ENCODE peak calls at places on chromosomes 3 and 15, in four cellular contexts. C is NT2/D1, B is HepG2, K is H1. R is an unnamed sample.

GRCh38 chr3:117278424-117279190 is 569.0 kb downstream of the TUSC7 start:
- DNase-seq in C (no peak), B (peak; percentile 28), K (no peak), R (peak; percentile 24)

GRCh38 chr15:82832601-82833209 is 23.3 kb downstream of the WHAMM start:
- DNase-seq in C (no peak), B (no peak), K (no peak), R (no peak)

GRCh38 chr3:100158877-100159563 is 44.7 kb upstream of the FILIP1L start:
- DNase-seq in C (no peak), B (no peak), K (no peak), R (no peak)

GRCh38 chr15:52021128-52021671 is 2.2 kb downstream of the MAPK6 start:
- DNase-seq in C (no peak), B (peak; percentile 74), K (no peak), R (peak; percentile 28)

GRCh38 chr15:81888748-81889479 is 156.9 kb downstream of the MEX3B start:
- DNase-seq in C (no peak), B (no peak), K (no peak), R (no peak)

GRCh38 chr15:31732695-31733094 is 297.6 kb upstream of the CHRNA7 start:
- DNase-seq in C (no peak), B (no peak), K (no peak), R (no peak)

GRCh38 chr3:187242435-187242834 is 45.1 kb downstream of the RTP1 start:
- DNase-seq in C (no peak), B (no peak), K (no peak), R (no peak)

GRCh38 chr3:178507507-178508442 is 28.5 kb upstream of the KCNMB2 start:
- DNase-seq in C (no peak), B (peak; percentile 41), K (no peak), R (no peak)

GRCh38 chr3:141773676-141774075 is 10.5 kb downstream of the GRK7 start:
- DNase-seq in C (no peak), B (no peak), K (no peak), R (no peak)

GRCh38 chr15:24966364-24967103 is 11.7 kb downstream of the SNRPN start:
- DNase-seq in C (no peak), B (no peak), K (no peak), R (no peak)

GRCh38 chr3:30488070-30488756 is 118.2 kb upstream of the TGFBR2 start:
- DNase-seq in C (no peak), B (no peak), K (no peak), R (no peak)

GRCh38 chr3:20125912-20126311 is 60.1 kb downstream of the SGO1 start:
- DNase-seq in C (no peak), B (no peak), K (no peak), R (no peak)

GRCh38 chr3:47512416-47513124 is 942 bp downstream of the ELP6 start:
- DNase-seq in C (no peak), B (no peak), K (no peak), R (no peak)

GRCh38 chr3:173398111-173398479 is 551 bp downstream of the NLGN1 start:
- DNase-seq in C (no peak), B (no peak), K (peak; percentile 5), R (peak; percentile 50)

GRCh38 chr3:197796087-197796486 is 5.0 kb downstream of the LRCH3 start:
- DNase-seq in C (no peak), B (no peak), K (no peak), R (no peak)

GRCh38 chr15:33168444-33168843 is 26.1 kb downstream of the FMN1 start:
- DNase-seq in C (no peak), B (no peak), K (no peak), R (no peak)

GRCh38 chr3:24498391-24498790 is 3.7 kb upstream of the THRB start:
- DNase-seq in C (no peak), B (no peak), K (no peak), R (no peak)
- TF ChIP-seq SUZ12 in C (no peak), B (no peak), K (no peak), R (no peak)

GRCh38 chr3:186108106-186108940 is 566 bp downstream of the ETV5 start:
- DNase-seq in C (peak; percentile 80), B (peak; percentile 59), K (no peak), R (peak; percentile 24)
- TF ChIP-seq SUZ12 in C (no peak), B (no peak), K (no peak), R (no peak)

GRCh38 chr15:41512512-41513281 is 930 bp downstream of the LTK start:
- DNase-seq in C (no peak), B (no peak), K (no peak), R (no peak)
- TF ChIP-seq SUZ12 in C (no peak), B (no peak), K (peak; percentile 91), R (no peak)

DNA sequence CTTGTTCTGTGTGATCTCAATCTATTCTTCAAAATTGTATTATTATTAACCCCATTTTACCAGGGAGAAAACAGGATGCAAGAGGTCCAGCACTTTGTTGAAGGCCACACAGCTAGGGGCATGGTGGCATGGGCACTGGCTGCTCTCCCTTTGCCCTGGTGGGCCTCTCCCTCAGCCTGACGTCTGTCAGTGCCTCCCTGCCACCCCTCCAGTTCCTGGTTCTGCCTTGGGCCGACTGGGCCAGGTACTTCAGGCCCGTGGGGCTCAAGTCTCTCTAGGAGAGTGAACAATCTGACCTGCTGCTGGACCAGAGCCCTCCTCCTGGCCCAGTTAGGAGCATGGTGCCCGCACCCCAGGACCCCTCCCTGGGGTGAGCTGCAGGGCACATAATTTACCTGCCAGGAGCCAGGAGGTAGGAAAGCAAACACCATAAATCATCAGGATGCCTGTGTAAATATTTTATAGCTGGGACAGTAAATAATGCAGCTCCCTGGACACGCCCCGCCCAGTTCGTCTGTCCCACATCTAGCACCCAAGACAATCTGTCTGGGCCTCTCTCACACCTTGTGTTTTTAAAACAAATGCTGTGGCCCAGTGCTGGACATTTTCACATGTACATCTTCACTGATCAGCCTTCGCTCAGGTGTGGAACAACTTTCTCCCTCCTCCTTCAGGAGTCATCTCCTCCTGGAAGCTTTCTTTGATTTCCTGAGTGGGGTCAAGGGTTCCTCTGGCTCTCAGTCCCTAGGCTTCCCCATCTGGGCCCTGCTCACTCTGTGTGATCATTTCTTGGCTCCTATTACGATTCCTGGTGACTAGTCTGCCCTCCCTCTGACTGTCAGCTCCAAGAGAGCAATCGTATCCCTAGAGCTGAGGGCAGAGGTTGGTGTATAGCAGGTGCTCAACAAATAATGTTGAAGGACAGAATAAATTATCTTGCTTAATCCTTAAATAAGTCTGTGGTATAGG is 15.2 kb upstream of the RFT1 start:
- DNase-seq in C (no peak), B (no peak), K (no peak), R (no peak)
- TF ChIP-seq SUZ12 in C (no peak), B (no peak), K (no peak), R (no peak)

DNA sequence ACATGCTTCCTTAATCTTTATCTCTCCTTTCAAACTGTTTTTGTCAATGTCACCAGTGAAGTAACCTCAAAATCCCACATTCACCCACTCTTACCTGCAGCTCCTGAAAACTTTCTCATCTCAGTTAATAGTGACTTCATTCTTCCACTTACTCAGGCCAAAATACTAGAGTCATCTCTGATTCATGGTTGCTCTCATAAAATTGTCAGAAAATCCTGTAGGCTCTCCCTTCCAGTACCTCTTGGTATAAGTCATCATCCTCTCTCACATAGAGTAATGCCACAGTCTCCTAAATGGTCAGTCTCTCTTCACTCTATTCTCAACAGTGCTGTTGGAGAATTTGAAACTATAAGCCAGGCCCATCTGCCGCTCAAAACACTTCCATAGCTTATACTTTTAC is 34.9 kb upstream of the POU1F1 start:
- DNase-seq in C (no peak), B (no peak), K (no peak), R (no peak)
- TF ChIP-seq SUZ12 in C (no peak), B (no peak), K (no peak), R (no peak)

GRCh38 chr15:48063411-48063985 is 57.3 kb upstream of the SLC24A5 start:
- DNase-seq in C (no peak), B (no peak), K (no peak), R (no peak)

GRCh38 chr15:48060396-48060795 is 60.4 kb upstream of the SLC24A5 start:
- DNase-seq in C (no peak), B (no peak), K (no peak), R (no peak)

GRCh38 chr15:48064435-48064834 is 56.4 kb upstream of the SLC24A5 start:
- DNase-seq in C (no peak), B (no peak), K (no peak), R (no peak)

GRCh38 chr15:48061588-48061987 is 59.2 kb upstream of the SLC24A5 start:
- DNase-seq in C (no peak), B (peak; percentile 3), K (no peak), R (no peak)

GRCh38 chr15:48062476-48062875 is 58.3 kb upstream of the SLC24A5 start:
- DNase-seq in C (no peak), B (no peak), K (no peak), R (peak; percentile 9)
- TF ChIP-seq SUZ12 in C (no peak), B (no peak), K (no peak), R (no peak)

GRCh38 chr15:40235201-40235890 is 3.5 kb upstream of the PAK6 start:
- DNase-seq in C (no peak), B (no peak), K (no peak), R (no peak)
- TF ChIP-seq SUZ12 in C (no peak), B (no peak), K (no peak), R (no peak)

GRCh38 chr15:80426316-80426715 is 22.1 kb downstream of the ARNT2 start:
- DNase-seq in C (no peak), B (no peak), K (no peak), R (no peak)

GRCh38 chr15:80424381-80424780 is 20.2 kb downstream of the ARNT2 start:
- DNase-seq in C (no peak), B (no peak), K (no peak), R (no peak)

GRCh38 chr15:80420658-80421057 is 16.5 kb downstream of the ARNT2 start:
- DNase-seq in C (no peak), B (no peak), K (no peak), R (no peak)

GRCh38 chr15:80419546-80419945 is 15.4 kb downstream of the ARNT2 start:
- DNase-seq in C (no peak), B (no peak), K (no peak), R (no peak)

DNA sequence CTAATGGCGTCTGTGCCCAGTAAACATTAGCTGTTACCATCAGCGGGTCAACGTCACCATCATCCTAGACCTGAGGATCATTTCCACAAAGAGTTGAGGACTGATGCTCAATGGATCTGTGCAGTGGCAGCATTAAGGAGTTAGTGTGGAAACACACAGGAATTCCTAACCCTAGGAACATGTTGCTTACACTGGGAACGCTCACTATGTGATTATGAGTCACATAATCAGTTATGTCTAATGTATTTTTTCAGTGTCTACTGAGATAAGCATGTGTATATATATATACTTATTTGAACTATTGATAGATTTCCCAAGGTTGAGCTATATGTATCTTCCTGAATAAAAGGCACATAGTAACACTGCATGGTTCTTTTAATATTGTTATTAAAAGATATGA is 19.0 kb downstream of the ARNT2 start:
- DNase-seq in C (no peak), B (no peak), K (no peak), R (no peak)
- TF ChIP-seq SUZ12 in C (no peak), B (no peak), K (no peak), R (no peak)

GRCh38 chr3:84126160-84126559 is 832.6 kb upstream of the CADM2 start:
- DNase-seq in C (no peak), B (no peak), K (no peak), R (no peak)
- TF ChIP-seq SUZ12 in C (no peak), B (no peak), K (no peak), R (no peak)

R was measured in HEK293T.